ENCODE peak calls at places on chromosomes 1 and 21, in ten cellular contexts. R, E, Q, A, V, T, O, F, M and H are unnamed samples.

GRCh38 chr1:195278644-195279043 is 1329.6 kb downstream of the KCNT2 start:
- DNase-seq in R (no peak), E (no peak), Q (no peak), A (no peak), V (no peak), T (no peak), O (no peak), F (no peak), M (peak), H (no peak)

GRCh38 chr21:23887709-23888303 is 1719.5 kb downstream of the MRPL39 start:
- DNase-seq in R (no peak), E (no peak), Q (no peak), A (no peak), V (peak), T (no peak), O (no peak), F (no peak), M (peak), H (no peak)

GRCh38 chr1:43152866-43153265 is 19.2 kb downstream of the EBNA1BP2 start:
- DNase-seq in R (no peak), E (peak), Q (no peak), A (peak), V (no peak), T (no peak), O (no peak), F (peak), M (no peak), H (no peak)

GRCh38 chr1:57422271-57423134 is 1.4 kb downstream of the DAB1 start:
- DNase-seq in R (peak), E (peak), Q (no peak), A (peak), V (no peak), T (peak), O (no peak), F (peak), M (no peak), H (peak)

GRCh38 chr1:26848947-26849774 is 13.8 kb upstream of the SFN start:
- DNase-seq in R (peak), E (peak), Q (peak), A (peak), V (peak), T (no peak), O (no peak), F (peak), M (no peak), H (peak)

GRCh38 chr1:162235261-162235780 is 141.3 kb downstream of the SPATA46 start:
- DNase-seq in R (no peak), E (peak), Q (no peak), A (no peak), V (no peak), T (peak), O (no peak), F (peak), M (no peak), H (peak)

GRCh38 chr1:33182452-33182851 is 609 bp upstream of the TRIM62 start:
- DNase-seq in R (peak), E (peak), Q (no peak), A (peak), V (no peak), T (peak), O (peak), F (peak), M (no peak), H (peak)

GRCh38 chr1:229278120-229278741 is 7.3 kb downstream of the RAB4A start:
- DNase-seq in R (no peak), E (no peak), Q (no peak), A (no peak), V (no peak), T (no peak), O (no peak), F (no peak), M (no peak), H (no peak)

GRCh38 chr1:229781453-229781852 is 155.4 kb downstream of the URB2 start:
- DNase-seq in R (no peak), E (no peak), Q (peak), A (peak), V (peak), T (no peak), O (no peak), F (no peak), M (peak), H (no peak)

GRCh38 chr1:33110477-33110876 is 29.5 kb downstream of the AZIN2 start:
- DNase-seq in R (no peak), E (no peak), Q (no peak), A (no peak), V (no peak), T (no peak), O (no peak), F (no peak), M (no peak), H (no peak)

GRCh38 chr1:44808938-44809917 is 905 bp downstream of the BTBD19 start:
- DNase-seq in R (peak), E (peak), Q (peak), A (no peak), V (peak), T (no peak), O (peak), F (peak), M (peak), H (peak)

GRCh38 chr1:33298623-33299277 is 22.1 kb downstream of the A3GALT2 start:
- DNase-seq in R (peak), E (peak), Q (peak), A (peak), V (peak), T (peak), O (peak), F (peak), M (peak), H (peak)

GRCh38 chr1:58949551-58950220 is 165.8 kb upstream of the JUN start:
- DNase-seq in R (no peak), E (no peak), Q (no peak), A (no peak), V (no peak), T (no peak), O (no peak), F (no peak), M (no peak), H (no peak)

GRCh38 chr1:150875197-150876110 is 945 bp downstream of the ARNT start:
- DNase-seq in R (peak), E (peak), Q (no peak), A (no peak), V (peak), T (no peak), O (no peak), F (no peak), M (no peak), H (peak)

GRCh38 chr21:14734191-14734590 is 188.1 kb upstream of the SAMSN1 start:
- DNase-seq in R (no peak), E (no peak), Q (no peak), A (no peak), V (no peak), T (no peak), O (no peak), F (no peak), M (no peak), H (no peak)

GRCh38 chr1:23403355-23403734 is 21.2 kb downstream of the TCEA3 start:
- DNase-seq in R (no peak), E (no peak), Q (no peak), A (no peak), V (no peak), T (no peak), O (no peak), F (no peak), M (no peak), H (no peak)
- H3K4me3 ChIP-seq in R (no peak), E (no peak), Q (no peak), A (no peak), V (no peak), T (no peak), O (no peak), F (no peak), M (no peak), H (no peak)

DNA sequence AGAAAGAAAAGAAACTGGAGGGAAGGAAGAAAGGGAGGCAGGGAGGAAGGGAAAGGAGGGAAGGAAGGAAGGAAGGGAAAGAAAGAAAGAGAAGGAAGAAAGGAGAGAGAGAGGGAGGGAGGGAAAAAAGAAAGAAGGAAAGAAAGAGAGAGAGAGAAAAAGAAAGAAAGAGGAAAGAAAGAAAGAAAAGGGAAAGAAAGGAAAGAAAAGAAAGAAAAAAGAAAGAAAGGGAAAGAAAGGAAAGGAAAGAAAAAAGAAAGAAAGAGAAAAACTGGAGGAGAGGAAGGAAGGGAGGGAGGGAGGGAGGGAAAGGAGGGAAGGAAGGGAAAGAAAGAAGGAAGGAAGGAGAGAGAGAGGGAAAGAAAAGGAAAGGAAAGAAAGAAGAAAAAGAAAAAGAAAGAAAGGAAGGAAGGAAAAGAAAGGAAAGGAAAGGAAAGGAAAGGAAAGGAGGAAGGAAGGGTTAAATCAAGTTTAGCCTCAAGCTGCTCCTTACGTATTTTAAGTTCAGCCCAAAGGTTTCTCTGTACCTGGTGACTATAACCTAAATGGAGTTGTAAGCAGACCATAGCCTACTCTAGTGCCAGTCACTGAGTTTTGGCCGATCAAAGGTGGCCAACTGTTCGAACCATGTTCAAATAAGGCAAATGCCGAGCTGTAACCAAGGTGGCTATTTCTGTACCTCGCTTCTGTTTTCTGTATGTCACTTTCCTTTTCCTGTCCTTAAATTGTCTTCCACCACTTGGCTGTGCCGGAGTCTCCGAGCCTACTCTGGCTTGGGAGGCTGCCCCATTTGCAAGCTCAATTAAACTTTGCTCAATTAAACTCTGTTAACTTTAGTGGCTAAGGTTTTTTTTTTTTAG is 37.8 kb upstream of the TMPRSS2 start:
- DNase-seq in R (no peak), E (no peak), Q (no peak), A (no peak), V (no peak), T (no peak), O (no peak), F (no peak), M (peak), H (no peak)
- H3K4me3 ChIP-seq in R (no peak), E (no peak), Q (no peak), A (no peak), V (no peak), T (no peak), O (no peak), F (no peak), M (peak), H (no peak)

DNA sequence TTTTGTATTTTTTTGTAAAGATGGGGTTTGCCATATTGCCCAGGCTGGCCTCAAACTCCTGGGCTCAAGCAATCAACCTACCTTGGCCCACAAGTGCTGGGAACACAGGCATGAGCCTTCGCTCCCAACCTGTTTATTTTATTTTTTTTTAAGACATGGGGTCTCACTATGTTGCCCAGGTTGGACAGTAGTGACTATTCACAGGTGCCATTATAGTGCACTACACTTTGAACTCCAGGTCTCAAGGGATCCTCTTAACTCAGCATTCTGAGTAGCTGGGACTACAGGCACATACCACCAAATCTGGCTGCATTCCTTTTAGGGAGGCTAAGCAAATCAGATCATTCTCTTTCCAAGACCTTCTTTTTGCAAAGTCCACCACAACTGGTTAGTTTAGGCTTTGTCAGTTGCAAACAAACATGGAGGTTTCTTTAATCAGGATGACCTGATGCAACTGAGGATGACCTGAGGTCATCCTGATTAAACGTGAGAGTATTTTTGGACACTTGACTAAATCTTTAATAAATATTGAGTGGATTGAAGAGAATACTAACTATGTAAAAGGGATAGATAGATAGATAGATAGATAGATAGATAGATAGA is 30.0 kb upstream of the RALGPS2 start:
- DNase-seq in R (peak), E (no peak), Q (no peak), A (no peak), V (no peak), T (peak), O (no peak), F (no peak), M (no peak), H (no peak)
- H3K4me3 ChIP-seq in R (no peak), E (no peak), Q (no peak), A (no peak), V (no peak), T (no peak), O (no peak), F (no peak), M (no peak), H (no peak)

GRCh38 chr1:110383311-110383990 is 7.4 kb downstream of the SLC16A4 start:
- DNase-seq in R (no peak), E (peak), Q (no peak), A (peak), V (no peak), T (no peak), O (no peak), F (no peak), M (no peak), H (peak)
- H3K4me3 ChIP-seq in R (no peak), E (no peak), Q (no peak), A (no peak), V (no peak), T (no peak), O (no peak), F (no peak), M (no peak), H (peak)

DNA sequence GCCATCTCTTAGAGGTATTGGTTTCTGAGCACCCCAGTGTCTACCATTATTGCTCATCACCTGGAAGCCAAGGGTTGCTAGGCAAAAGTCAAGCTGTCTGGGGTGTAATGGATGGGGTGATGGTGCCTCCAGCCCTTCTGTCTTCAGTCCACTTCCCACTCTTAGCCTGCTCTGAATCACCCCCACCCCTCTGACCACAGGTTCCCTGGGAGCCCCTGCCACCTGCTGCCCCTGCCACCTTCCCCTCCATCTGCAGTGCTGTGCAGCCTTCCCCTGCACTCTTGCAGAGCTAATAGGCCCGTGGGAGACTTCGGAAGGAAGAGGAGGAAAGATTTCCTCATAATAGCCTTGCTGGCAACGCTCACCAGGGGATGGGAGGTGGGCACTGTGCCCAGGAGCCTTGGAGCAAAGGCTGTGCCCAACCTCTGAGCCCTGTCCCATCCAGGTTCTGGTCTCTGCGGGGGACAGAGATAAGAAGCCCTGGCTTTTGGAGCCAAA is 35.5 kb downstream of the CAPN2 start:
- DNase-seq in R (peak), E (peak), Q (no peak), A (no peak), V (peak), T (no peak), O (no peak), F (peak), M (no peak), H (peak)
- H3K4me3 ChIP-seq in R (no peak), E (no peak), Q (no peak), A (no peak), V (no peak), T (no peak), O (no peak), F (no peak), M (no peak), H (no peak)